ENCODE peak calls at places on chromosomes 13 and 19, in ten cellular contexts. V is thoracic aorta; T is colonic mucosa; N is dorsolateral prefrontal cortex; E is CD4-positive, alpha-beta memory T cell; I is A549; K is PC-3; C is aorta; R is neural progenitor cell; W is psoas muscle. S is an unnamed sample.

GRCh38 chr13:50149932-50150331 is 134.7 kb downstream of the KCNRG start:
- DNase-seq in V (no peak), T (no peak), N (no peak), E (no peak), I (no peak), K (no peak), C (no peak), R (no peak), W (no peak), S (no peak)

GRCh38 chr19:3386447-3387234 is 20.3 kb downstream of the NFIC start:
- DNase-seq in V (no peak), T (no peak), N (no peak), E (no peak), I (no peak), K (no peak), C (no peak), R (no peak), W (no peak), S (no peak)

GRCh38 chr19:43914051-43914450 is 21.0 kb downstream of the ZNF45 start:
- DNase-seq in V (no peak), T (no peak), N (no peak), E (no peak), I (no peak), K (no peak), C (no peak), R (no peak), W (no peak), S (no peak)

GRCh38 chr13:51364404-51365008 is 25.0 kb downstream of the SERPINE3 start:
- DNase-seq in V (no peak), T (no peak), N (no peak), E (no peak), I (no peak), K (peak), C (no peak), R (no peak), W (no peak), S (no peak)

GRCh38 chr13:73898899-73899298 is 235.3 kb downstream of the KLF12 start:
- DNase-seq in V (no peak), T (no peak), N (no peak), E (no peak), I (no peak), K (no peak), C (no peak), R (no peak), W (no peak), S (no peak)

GRCh38 chr13:113668491-113668971 is 1.5 kb downstream of the GRK1 start:
- DNase-seq in V (no peak), T (no peak), N (no peak), E (no peak), I (no peak), K (no peak), C (peak), R (no peak), W (no peak), S (peak)

GRCh38 chr19:34459614-34460013 is 21.9 kb upstream of the WTIP start:
- DNase-seq in V (no peak), T (no peak), N (no peak), E (no peak), I (no peak), K (peak), C (no peak), R (no peak), W (no peak), S (no peak)

GRCh38 chr13:112799394-112799793 is 109.6 kb downstream of the ATP11A start:
- DNase-seq in V (no peak), T (no peak), N (no peak), E (no peak), I (no peak), K (no peak), C (no peak), R (no peak), W (no peak), S (no peak)

GRCh38 chr13:66222926-66223325 is 1007.2 kb downstream of the PCDH9 start:
- DNase-seq in V (no peak), T (no peak), N (no peak), E (no peak), I (no peak), K (no peak), C (no peak), R (no peak), W (no peak), S (no peak)

GRCh38 chr13:49046534-49046933 is 70.8 kb downstream of the FNDC3A start:
- DNase-seq in V (no peak), T (no peak), N (no peak), E (no peak), I (no peak), K (no peak), C (no peak), R (no peak), W (no peak), S (no peak)

GRCh38 chr19:49488046-49488862 is 846 bp downstream of the RPL13A start:
- DNase-seq in V (no peak), T (no peak), N (no peak), E (peak), I (no peak), K (no peak), C (no peak), R (peak), W (no peak), S (no peak)

GRCh38 chr13:92272177-92272576 is 873.8 kb downstream of the GPC5 start:
- DNase-seq in V (no peak), T (no peak), N (no peak), E (no peak), I (no peak), K (no peak), C (no peak), R (no peak), W (no peak), S (no peak)

GRCh38 chr13:76723551-76724232 is 162.5 kb downstream of the KCTD12 start:
- DNase-seq in V (no peak), T (no peak), N (peak), E (no peak), I (no peak), K (peak), C (peak), R (peak), W (peak), S (no peak)

GRCh38 chr13:67515895-67516294 is 285.8 kb upstream of the PCDH9 start:
- DNase-seq in V (no peak), T (no peak), N (no peak), E (no peak), I (no peak), K (peak), C (no peak), R (no peak), W (no peak), S (no peak)

GRCh38 chr13:40476175-40476958 is 190.1 kb downstream of the FOXO1 start:
- DNase-seq in V (no peak), T (no peak), N (no peak), E (no peak), I (no peak), K (peak), C (no peak), R (no peak), W (no peak), S (no peak)

GRCh38 chr19:45250216-45250831 is 747 bp upstream of the MARK4 start:
- DNase-seq in V (no peak), T (no peak), N (no peak), E (no peak), I (no peak), K (no peak), C (no peak), R (peak), W (no peak), S (no peak)

GRCh38 chr19:44542671-44543070 is 13.2 kb upstream of the CEACAM20 start:
- DNase-seq in V (no peak), T (no peak), N (no peak), E (no peak), I (no peak), K (no peak), C (no peak), R (no peak), W (no peak), S (no peak)

GRCh38 chr13:36341718-36342117 is 4.5 kb downstream of the SPART start:
- DNase-seq in V (no peak), T (no peak), N (no peak), E (no peak), I (no peak), K (peak), C (no peak), R (no peak), W (no peak), S (no peak)

GRCh38 chr19:53545271-53546065 is 7.5 kb downstream of the ZNF331 start:
- DNase-seq in V (no peak), T (no peak), N (no peak), E (no peak), I (peak), K (peak), C (no peak), R (no peak), W (peak), S (peak)

GRCh38 chr13:26420282-26420960 is 137.1 kb upstream of the WASF3 start:
- DNase-seq in V (no peak), T (no peak), N (no peak), E (no peak), I (no peak), K (no peak), C (no peak), R (no peak), W (no peak), S (no peak)

GRCh38 chr13:99467764-99468163 is 33.5 kb upstream of the TM9SF2 start:
- DNase-seq in V (no peak), T (no peak), N (no peak), E (no peak), I (no peak), K (peak), C (no peak), R (no peak), W (no peak), S (no peak)

GRCh38 chr13:113874579-113875428 is 10.9 kb upstream of the GAS6 start:
- DNase-seq in V (no peak), T (no peak), N (no peak), E (no peak), I (no peak), K (no peak), C (no peak), R (no peak), W (no peak), S (no peak)

GRCh38 chr13:31982124-31982523 is 49.5 kb upstream of the FRY start:
- DNase-seq in V (no peak), T (no peak), N (no peak), E (no peak), I (no peak), K (no peak), C (no peak), R (no peak), W (no peak), S (no peak)

GRCh38 chr19:39506598-39506943 is 7.8 kb downstream of the DLL3 start:
- DNase-seq in V (no peak), T (no peak), N (no peak), E (no peak), I (no peak), K (no peak), C (no peak), R (no peak), W (no peak), S (no peak)
- H3K27ac ChIP-seq in V (no peak), T (no peak), N (no peak), E (no peak), I (peak), K (no peak), C (no peak), R (no peak), W (no peak), S (no peak)

GRCh38 chr13:33194820-33195692 is 90.5 kb downstream of the STARD13 start:
- DNase-seq in V (peak), T (no peak), N (no peak), E (no peak), I (no peak), K (peak), C (no peak), R (no peak), W (no peak), S (no peak)

GRCh38 chr13:33195693-33196464 is 89.7 kb downstream of the STARD13 start:
- DNase-seq in V (no peak), T (no peak), N (no peak), E (no peak), I (no peak), K (no peak), C (no peak), R (no peak), W (no peak), S (no peak)

GRCh38 chr13:33193428-33193974 is 92.1 kb downstream of the STARD13 start:
- DNase-seq in V (no peak), T (no peak), N (no peak), E (no peak), I (no peak), K (no peak), C (no peak), R (peak), W (no peak), S (no peak)

GRCh38 chr13:33199282-33199850 is 86.2 kb downstream of the STARD13 start:
- DNase-seq in V (no peak), T (no peak), N (no peak), E (no peak), I (no peak), K (no peak), C (no peak), R (no peak), W (no peak), S (no peak)

GRCh38 chr13:33197551-33197971 is 88.0 kb downstream of the STARD13 start:
- DNase-seq in V (no peak), T (no peak), N (no peak), E (no peak), I (no peak), K (no peak), C (no peak), R (no peak), W (no peak), S (no peak)
- H3K27ac ChIP-seq in V (no peak), T (peak), N (peak), E (no peak), I (no peak), K (no peak), C (no peak), R (no peak), W (no peak), S (no peak)

DNA sequence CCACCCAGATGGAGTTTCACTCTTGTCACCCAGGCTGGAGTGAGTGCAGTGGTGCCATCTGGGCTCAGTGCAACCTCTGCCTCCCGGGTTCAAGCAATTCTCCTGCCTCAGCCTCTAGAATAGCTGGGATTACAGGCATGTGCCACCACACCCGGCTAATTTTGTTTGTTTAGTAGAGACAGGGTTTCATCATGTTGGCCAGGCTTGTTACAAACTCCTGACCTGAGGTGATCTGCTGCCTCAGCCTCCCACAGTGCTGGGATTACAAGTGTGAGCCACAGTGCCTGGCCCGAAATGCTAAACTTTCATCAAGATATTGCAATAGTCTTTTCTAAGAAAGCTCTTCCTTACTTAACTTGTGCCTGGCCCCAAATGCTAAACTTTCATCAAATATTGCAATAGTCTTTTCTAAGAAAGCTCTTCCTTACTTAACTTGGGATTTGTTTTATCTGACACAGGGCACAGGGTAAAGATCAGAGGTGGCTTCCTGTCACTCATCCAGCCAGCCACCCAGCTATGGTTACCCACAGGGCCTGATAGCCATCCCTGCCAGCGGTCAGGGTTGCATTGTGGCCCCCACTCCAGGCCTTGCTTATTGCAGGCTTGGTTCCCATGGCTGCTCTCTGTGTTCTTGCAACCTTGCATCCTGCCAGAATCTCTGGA is 352.3 kb upstream of the TMTC4 start:
- DNase-seq in V (no peak), T (no peak), N (no peak), E (no peak), I (no peak), K (peak), C (no peak), R (no peak), W (no peak), S (no peak)
- H3K27ac ChIP-seq in V (no peak), T (no peak), N (no peak), E (no peak), I (no peak), K (peak), C (no peak), R (no peak), W (no peak), S (no peak)

GRCh38 chr19:17565611-17566010 is 10.2 kb downstream of the COLGALT1 start:
- DNase-seq in V (no peak), T (no peak), N (no peak), E (no peak), I (no peak), K (peak), C (no peak), R (no peak), W (no peak), S (no peak)
- H3K27ac ChIP-seq in V (no peak), T (no peak), N (no peak), E (no peak), I (peak), K (no peak), C (no peak), R (no peak), W (peak), S (no peak)

GRCh38 chr19:16874250-16874977 is 14.4 kb upstream of the F2RL3 start:
- DNase-seq in V (no peak), T (no peak), N (no peak), E (no peak), I (no peak), K (no peak), C (no peak), R (no peak), W (no peak), S (no peak)
- H3K27ac ChIP-seq in V (no peak), T (no peak), N (no peak), E (no peak), I (no peak), K (peak), C (no peak), R (no peak), W (no peak), S (peak)

GRCh38 chr19:32971012-32971595 is 654 bp downstream of the CEP89 start:
- DNase-seq in V (no peak), T (no peak), N (no peak), E (no peak), I (no peak), K (no peak), C (no peak), R (no peak), W (no peak), S (no peak)

GRCh38 chr19:32971715-32972540 is at the start of the genes CEP89 and FAAP24:
- DNase-seq in V (peak), T (peak), N (peak), E (peak), I (peak), K (peak), C (peak), R (peak), W (peak), S (peak)

GRCh38 chr19:32966750-32967149 is 5.0 kb downstream of the CEP89 start:
- DNase-seq in V (no peak), T (no peak), N (no peak), E (no peak), I (no peak), K (no peak), C (no peak), R (no peak), W (no peak), S (no peak)

GRCh38 chr19:32969549-32969948 is 2.2 kb downstream of the CEP89 start:
- DNase-seq in V (no peak), T (no peak), N (no peak), E (no peak), I (no peak), K (no peak), C (no peak), R (no peak), W (no peak), S (no peak)
- H3K27ac ChIP-seq in V (no peak), T (no peak), N (no peak), E (no peak), I (no peak), K (no peak), C (no peak), R (no peak), W (no peak), S (no peak)

S was measured in RWPE2.